ENCODE peak calls at places on chromosomes 2 and 18, in nine cellular contexts. F is body of pancreas, A is H54, D is adrenal gland, O is H1, C is heart left ventricle, U is transverse colon, R is vagina, Q is NB4. S is an unnamed sample.

GRCh38 chr2:23363831-23364230 is 21.1 kb upstream of the KLHL29 start:
- DNase-seq in F (no peak), A (no peak), D (no peak), O (no peak), C (no peak), U (no peak), R (peak), Q (no peak), S (no peak)

GRCh38 chr2:150630587-150631235 is 143.2 kb upstream of the RND3 start:
- DNase-seq in F (no peak), A (no peak), D (no peak), O (no peak), C (no peak), U (no peak), R (no peak), Q (no peak), S (no peak)

GRCh38 chr2:47520825-47521665 is 118.1 kb downstream of the MSH2 start:
- DNase-seq in F (peak), A (no peak), D (peak), O (no peak), C (peak), U (peak), R (no peak), Q (peak), S (peak)

GRCh38 chr2:28366496-28367282 is 26.0 kb upstream of the FOSL2 start:
- DNase-seq in F (no peak), A (no peak), D (no peak), O (no peak), C (no peak), U (peak), R (no peak), Q (peak), S (peak)

GRCh38 chr18:40355701-40356100 is 1599.3 kb upstream of the PIK3C3 start:
- DNase-seq in F (no peak), A (no peak), D (no peak), O (no peak), C (no peak), U (no peak), R (no peak), Q (no peak), S (no peak)

GRCh38 chr2:234488913-234489451 is 7.9 kb downstream of the ARL4C start:
- DNase-seq in F (no peak), A (no peak), D (no peak), O (no peak), C (no peak), U (peak), R (no peak), Q (no peak), S (no peak)

GRCh38 chr2:12534646-12535263 is 182.0 kb upstream of the TRIB2 start:
- DNase-seq in F (no peak), A (no peak), D (no peak), O (no peak), C (no peak), U (no peak), R (no peak), Q (no peak), S (no peak)

GRCh38 chr2:232776435-232776834 is at the start of gene KCNJ13:
- DNase-seq in F (no peak), A (no peak), D (no peak), O (no peak), C (no peak), U (no peak), R (no peak), Q (no peak), S (no peak)

GRCh38 chr18:73805991-73806390 is 341.6 kb downstream of the FBXO15 start:
- DNase-seq in F (no peak), A (no peak), D (no peak), O (no peak), C (no peak), U (no peak), R (no peak), Q (no peak), S (no peak)

GRCh38 chr2:121898483-121898882 is 143.0 kb downstream of the TSN start:
- DNase-seq in F (no peak), A (peak), D (no peak), O (no peak), C (no peak), U (no peak), R (no peak), Q (no peak), S (no peak)

GRCh38 chr18:73691118-73691517 is 456.5 kb downstream of the FBXO15 start:
- DNase-seq in F (no peak), A (no peak), D (no peak), O (no peak), C (no peak), U (no peak), R (no peak), Q (no peak), S (no peak)

GRCh38 chr2:218621007-218621406 is 13.3 kb downstream of the PLCD4 start:
- DNase-seq in F (no peak), A (no peak), D (no peak), O (no peak), C (no peak), U (no peak), R (no peak), Q (no peak), S (no peak)

GRCh38 chr2:72085513-72085912 is 62.1 kb downstream of the CYP26B1 start:
- DNase-seq in F (no peak), A (no peak), D (no peak), O (no peak), C (no peak), U (no peak), R (no peak), Q (no peak), S (no peak)

GRCh38 chr2:10042301-10043161 is 819 bp upstream of the KLF11 start:
- DNase-seq in F (peak), A (peak), D (peak), O (no peak), C (peak), U (peak), R (no peak), Q (no peak), S (peak)

GRCh38 chr2:45003586-45004568 is 5.4 kb downstream of the SIX2 start:
- DNase-seq in F (no peak), A (no peak), D (no peak), O (no peak), C (no peak), U (no peak), R (no peak), Q (no peak), S (no peak)

GRCh38 chr2:97715951-97716694 is 2.7 kb downstream of the ZAP70 start:
- DNase-seq in F (peak), A (no peak), D (no peak), O (no peak), C (peak), U (no peak), R (no peak), Q (no peak), S (no peak)

GRCh38 chr2:113342650-113343049 is 63.9 kb upstream of the PAX8 start:
- DNase-seq in F (no peak), A (no peak), D (no peak), O (no peak), C (no peak), U (no peak), R (no peak), Q (peak), S (no peak)

GRCh38 chr2:197437380-197437779 is 2.6 kb upstream of the SF3B1 start:
- DNase-seq in F (no peak), A (no peak), D (no peak), O (no peak), C (no peak), U (no peak), R (no peak), Q (no peak), S (no peak)

GRCh38 chr18:73638709-73639108 is 508.9 kb downstream of the FBXO15 start:
- DNase-seq in F (no peak), A (no peak), D (no peak), O (no peak), C (no peak), U (no peak), R (no peak), Q (no peak), S (no peak)

GRCh38 chr2:84694088-84694622 is 177.9 kb downstream of the DNAH6 start:
- DNase-seq in F (no peak), A (no peak), D (no peak), O (no peak), C (no peak), U (peak), R (no peak), Q (no peak), S (no peak)

GRCh38 chr2:111659361-111660281 is 224.4 kb downstream of the ANAPC1 start:
- DNase-seq in F (peak), A (peak), D (peak), O (peak), C (no peak), U (peak), R (peak), Q (peak), S (peak)

GRCh38 chr2:239244625-239245024 is 156.2 kb downstream of the HDAC4 start:
- DNase-seq in F (no peak), A (no peak), D (no peak), O (no peak), C (no peak), U (no peak), R (no peak), Q (no peak), S (no peak)

GRCh38 chr2:239247401-239248245 is 153.2 kb downstream of the HDAC4 start:
- DNase-seq in F (peak), A (peak), D (no peak), O (no peak), C (no peak), U (peak), R (no peak), Q (no peak), S (no peak)

GRCh38 chr2:239245872-239246701 is 154.7 kb downstream of the HDAC4 start:
- DNase-seq in F (peak), A (no peak), D (peak), O (no peak), C (no peak), U (peak), R (no peak), Q (no peak), S (no peak)

GRCh38 chr2:239245107-239245506 is 155.7 kb downstream of the HDAC4 start:
- DNase-seq in F (no peak), A (no peak), D (no peak), O (no peak), C (no peak), U (no peak), R (no peak), Q (no peak), S (no peak)

DNA sequence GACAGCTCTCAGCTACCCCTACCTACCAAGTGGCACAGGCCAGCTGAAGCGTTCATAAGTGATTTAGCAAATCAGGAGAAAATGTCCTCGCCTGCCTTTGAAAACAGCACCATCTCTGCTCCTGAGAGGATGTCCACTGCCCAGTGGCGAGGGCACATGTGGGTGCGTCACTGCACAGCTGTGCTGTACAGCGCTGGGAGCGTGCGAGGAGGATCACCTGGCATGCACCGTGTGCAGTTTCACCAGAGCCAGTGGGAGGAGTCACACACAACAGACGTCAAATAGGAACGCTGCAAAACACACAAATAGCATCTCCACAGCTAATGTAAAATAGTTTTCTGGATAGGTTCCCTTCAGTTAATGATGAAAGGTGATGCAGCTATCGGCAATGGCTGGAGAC is 154.1 kb downstream of the HDAC4 start:
- DNase-seq in F (peak), A (no peak), D (peak), O (no peak), C (no peak), U (peak), R (no peak), Q (no peak), S (no peak)
- TF ChIP-seq POLR2A in F (no peak), A (no peak), D (no peak), O (no peak), C (no peak), U (peak), R (no peak), Q (no peak), S (no peak)

GRCh38 chr2:237892478-237892877 is 33.1 kb downstream of the RAMP1 start:
- DNase-seq in F (no peak), A (no peak), D (no peak), O (no peak), C (no peak), U (no peak), R (no peak), Q (peak), S (peak)
- TF ChIP-seq POLR2A in F (no peak), A (no peak), D (no peak), O (no peak), C (no peak), U (no peak), R (no peak), Q (no peak), S (no peak)

DNA sequence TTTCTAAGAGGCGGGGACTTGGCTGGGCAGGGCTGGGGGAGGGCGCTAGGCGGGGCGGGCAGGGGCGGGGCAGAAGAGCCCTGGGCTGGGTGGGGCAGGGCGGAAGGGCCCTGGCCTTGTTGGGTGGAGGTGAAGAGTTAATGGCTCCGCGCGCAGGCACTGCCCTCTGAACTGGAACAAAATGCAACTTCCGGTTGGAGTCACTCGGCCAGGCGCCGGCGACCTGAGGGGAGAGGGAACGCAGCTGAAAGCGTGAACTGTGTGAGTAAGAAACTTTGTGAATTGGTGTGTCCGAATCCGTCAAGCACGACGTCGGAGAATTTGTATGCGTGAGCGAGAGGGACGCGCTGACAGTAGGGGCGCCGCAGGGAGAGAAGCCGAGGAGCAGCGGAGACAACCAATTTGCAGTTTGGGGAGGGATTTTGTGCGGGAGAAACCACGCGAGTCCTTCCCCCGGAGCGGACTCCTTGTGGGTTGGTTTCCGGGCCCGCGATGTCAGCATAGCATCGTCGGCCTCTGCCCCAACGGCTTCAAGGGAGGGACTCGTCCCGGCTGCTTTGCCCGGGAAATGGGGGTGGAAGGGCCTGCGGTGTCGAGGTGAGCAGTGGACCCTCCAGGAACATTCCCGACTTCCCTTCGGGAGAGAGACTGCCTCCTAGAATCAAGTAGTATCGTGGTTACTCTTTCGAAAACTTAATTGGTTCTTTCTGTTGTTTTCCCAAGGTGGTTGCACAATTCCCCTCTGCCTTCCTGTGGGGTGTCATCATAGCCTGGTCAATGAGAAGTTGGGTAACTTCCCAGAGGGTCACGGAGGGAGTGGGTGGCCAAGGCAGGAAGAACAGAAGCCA is at the start of gene TANK:
- DNase-seq in F (peak), A (peak), D (peak), O (peak), C (peak), U (peak), R (no peak), Q (peak), S (peak)
- TF ChIP-seq POLR2A in F (peak), A (peak), D (peak), O (peak), C (peak), U (peak), R (peak), Q (peak), S (peak)

DNA sequence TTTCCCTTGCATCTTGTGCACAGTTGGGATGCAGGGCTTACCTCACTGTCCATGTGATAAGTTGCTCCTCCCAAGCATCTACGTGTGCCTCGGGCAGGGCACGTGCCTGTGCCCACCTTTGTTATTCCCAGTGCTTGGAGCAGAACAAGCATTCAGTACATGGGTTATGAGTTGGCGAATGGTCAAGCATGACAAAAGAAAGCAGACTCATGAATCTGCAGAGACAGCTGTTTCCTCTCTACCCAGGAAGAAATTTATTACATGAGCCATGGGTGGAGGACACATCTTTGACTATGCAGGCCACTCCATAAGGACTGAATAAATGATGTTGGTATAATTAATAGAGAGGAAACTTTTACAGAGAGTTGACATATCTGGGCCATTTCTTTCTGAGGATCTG is 127.8 kb downstream of the TPGS2 start:
- DNase-seq in F (no peak), A (no peak), D (no peak), O (no peak), C (no peak), U (no peak), R (no peak), Q (no peak), S (no peak)
- TF ChIP-seq POLR2A in F (no peak), A (no peak), D (no peak), O (no peak), C (no peak), U (no peak), R (no peak), Q (no peak), S (no peak)

GRCh38 chr18:76482971-76483691 is 11.9 kb downstream of the ZNF516 start:
- DNase-seq in F (no peak), A (no peak), D (no peak), O (no peak), C (no peak), U (no peak), R (no peak), Q (no peak), S (no peak)
- TF ChIP-seq POLR2A in F (no peak), A (no peak), D (no peak), O (no peak), C (no peak), U (no peak), R (no peak), Q (no peak), S (no peak)

GRCh38 chr18:22171839-22172582 is 2.6 kb downstream of the GATA6 start:
- DNase-seq in F (peak), A (no peak), D (peak), O (no peak), C (no peak), U (no peak), R (no peak), Q (no peak), S (no peak)
- TF ChIP-seq POLR2A in F (no peak), A (no peak), D (no peak), O (no peak), C (no peak), U (no peak), R (no peak), Q (no peak), S (no peak)